ENCODE peak calls at places on chromosome 16, in four cellular contexts. H is aorta; U is AG20443; Y is central memory CD4-positive, alpha-beta T cell. P is an unnamed sample.
A peak's percentile ranks its signal among the peaks of the same experiment; 100 is the strongest.

GRCh38 chr16:53982631-53983042 is 278.7 kb downstream of the FTO start:
- DNase-seq in H (no peak), U (no peak), Y (no peak), P (no peak)

GRCh38 chr16:11114366-11115164 is 141.4 kb downstream of the SOCS1 start:
- DNase-seq in H (no peak), U (no peak), Y (peak; percentile 12), P (peak; percentile 28)

GRCh38 chr16:31537362-31537921 is 9.7 kb downstream of the AHSP start:
- DNase-seq in H (peak; percentile 76), U (no peak), Y (no peak), P (no peak)

GRCh38 chr16:31354394-31355291 is at the start of gene ITGAX:
- DNase-seq in H (peak; percentile 83), U (no peak), Y (no peak), P (no peak)

GRCh38 chr16:84144301-84144858 is 597 bp downstream of the HSDL1 start:
- DNase-seq in H (peak; percentile 77), U (peak; percentile 53), Y (peak; percentile 31), P (peak; percentile 29)

GRCh38 chr16:4763791-4764190 is 3.2 kb downstream of the ZNF500 start:
- DNase-seq in H (no peak), U (no peak), Y (no peak), P (no peak)

GRCh38 chr16:1125471-1125870 is 27.4 kb upstream of the CACNA1H start:
- DNase-seq in H (no peak), U (peak; percentile 64), Y (peak; percentile 9), P (no peak)

GRCh38 chr16:11431915-11432465 is 86.7 kb downstream of the RMI2 start:
- DNase-seq in H (no peak), U (no peak), Y (no peak), P (no peak)

GRCh38 chr16:72819345-72819744 is 228.6 kb downstream of the ZFHX3 start:
- DNase-seq in H (no peak), U (peak; percentile 39), Y (no peak), P (no peak)

GRCh38 chr16:57690782-57691471 is 3.7 kb upstream of the DRC7 start:
- DNase-seq in H (peak; percentile 35), U (no peak), Y (no peak), P (peak; percentile 15)

GRCh38 chr16:14013571-14014283 is 57.4 kb upstream of the MRTFB start:
- DNase-seq in H (no peak), U (peak; percentile 67), Y (no peak), P (peak; percentile 60)

GRCh38 chr16:17474037-17474436 is 3.3 kb upstream of the XYLT1 start:
- DNase-seq in H (no peak), U (peak; percentile 36), Y (no peak), P (no peak)

GRCh38 chr16:9112166-9112843 is 20.9 kb downstream of the HAPSTR1 start:
- DNase-seq in H (no peak), U (no peak), Y (no peak), P (no peak)

GRCh38 chr16:79598341-79599181 is 2.0 kb downstream of the MAF start:
- DNase-seq in H (peak; percentile 81), U (no peak), Y (peak; percentile 38), P (peak; percentile 58)

GRCh38 chr16:27947696-27948095 is 115.8 kb downstream of the GSG1L start:
- DNase-seq in H (peak; percentile 15), U (no peak), Y (no peak), P (no peak)

GRCh38 chr16:77652399-77652798 is 69.9 kb upstream of the NUDT7 start:
- DNase-seq in H (no peak), U (no peak), Y (no peak), P (no peak)

GRCh38 chr16:23055481-23055880 is 93.8 kb downstream of the USP31 start:
- DNase-seq in H (no peak), U (no peak), Y (no peak), P (no peak)

GRCh38 chr16:18041864-18042834 is 294.4 kb downstream of the NPIPA8 start:
- DNase-seq in H (no peak), U (no peak), Y (no peak), P (no peak)

GRCh38 chr16:82792704-82793103 is 165.9 kb downstream of the CDH13 start:
- DNase-seq in H (no peak), U (no peak), Y (no peak), P (no peak)

GRCh38 chr16:82119405-82119804 is 50.6 kb downstream of the MPHOSPH6 start:
- DNase-seq in H (no peak), U (no peak), Y (no peak), P (no peak)

GRCh38 chr16:3188925-3189825 is 1.2 kb downstream of the OR1F1 start:
- DNase-seq in H (no peak), U (peak; percentile 70), Y (no peak), P (no peak)

GRCh38 chr16:50235581-50235980 is 30.8 kb upstream of the ADCY7 start:
- DNase-seq in H (no peak), U (no peak), Y (no peak), P (no peak)

P was measured in tibial artery.